ENCODE peak calls at places on chromosomes 11 and 22, in five cellular contexts. G is effector CD4-positive, alpha-beta T cell; O is NCI-H2171; B is CD8-positive, alpha-beta T cell; T is smooth muscle cell of the brain vasculature. N is an unnamed sample.

GRCh38 chr11:83659466-83659865 is 373.3 kb upstream of the CCDC90B start:
- DNase-seq in G (no peak), O (no peak), T (no peak), B (no peak), N (no peak)

GRCh38 chr22:46845281-46846153 is 83.1 kb downstream of the TBC1D22A start:
- DNase-seq in T (no peak), B (no peak), O (no peak), G (no peak), N (no peak)

GRCh38 chr11:133162228-133162627 is 370.1 kb downstream of the OPCML start:
- DNase-seq in T (no peak), B (no peak), O (no peak), G (no peak), N (no peak)

GRCh38 chr22:49915610-49916009 is 2.6 kb downstream of the ALG12 start:
- DNase-seq in T (no peak), B (no peak), O (no peak), G (no peak), N (no peak)

GRCh38 chr11:3886985-3887384 is 31.5 kb downstream of the STIM1 start:
- DNase-seq in O (no peak), T (no peak), B (no peak), G (no peak), N (no peak)

GRCh38 chr22:46528121-46528610 is 9.3 kb downstream of the CELSR1 start:
- DNase-seq in G (no peak), B (no peak), T (no peak), O (no peak), N (no peak)

GRCh38 chr11:19511413-19512183 is 201.0 kb upstream of the NAV2 start:
- DNase-seq in O (no peak), G (no peak), B (no peak), T (no peak), N (no peak)

GRCh38 chr22:37627091-37627490 is 12.4 kb upstream of the SH3BP1 start:
- DNase-seq in G (no peak), O (no peak), B (no peak), T (no peak), N (no peak)